ENCODE peak calls at places on chromosome 21, in seven cellular contexts. P, I, V, U, K, S and L are unnamed samples.

GRCh38 chr21:37903396-37903795 is 12.9 kb downstream of the KCNJ6 start:
- DNase-seq in S (no peak), I (no peak), U (no peak), P (no peak), K (no peak), V (no peak), L (no peak)

GRCh38 chr21:37172646-37173045 is 94.5 kb downstream of the VPS26C start:
- DNase-seq in S (no peak), V (no peak), P (no peak), I (no peak), U (no peak), K (no peak), L (no peak)

GRCh38 chr21:43269461-43269860 is 100.7 kb downstream of the CRYAA start:
- DNase-seq in S (peak; percentile 41), P (no peak), I (no peak), V (no peak), U (no peak), K (no peak), L (no peak)

GRCh38 chr21:43015906-43016540 is 41.7 kb downstream of the PKNOX1 start:
- DNase-seq in U (no peak), P (peak; percentile 57), V (no peak), S (no peak), K (no peak), I (no peak), L (no peak)

GRCh38 chr21:38422067-38422466 is 76.2 kb downstream of the ERG start:
- DNase-seq in I (no peak), P (no peak), U (no peak), V (no peak), K (no peak), S (no peak), L (no peak)

GRCh38 chr21:34796518-34797201 is 127.9 kb downstream of the CLIC6 start:
- DNase-seq in P (no peak), S (no peak), U (no peak), V (no peak), I (peak; percentile 63), K (no peak), L (peak; percentile 72)

GRCh38 chr21:34989337-34990151 is 59.6 kb downstream of the RUNX1 start:
- DNase-seq in U (no peak), V (no peak), S (no peak), I (no peak), K (no peak), P (no peak), L (no peak)

GRCh38 chr21:34582506-34583150 is 32.3 kb downstream of the RCAN1 start:
- DNase-seq in S (peak; percentile 31), P (peak; percentile 17), K (no peak), I (peak; percentile 37), V (peak; percentile 37), U (no peak), L (no peak)

GRCh38 chr21:45973475-45974072 is 8.0 kb upstream of the COL6A1 start:
- DNase-seq in P (peak; percentile 90), K (no peak), S (peak; percentile 72), V (peak; percentile 83), U (no peak), I (peak; percentile 49), L (peak; percentile 35)

GRCh38 chr21:16587671-16588379 is 858.0 kb downstream of the USP25 start:
- DNase-seq in P (peak; percentile 52), S (no peak), K (no peak), V (no peak), U (no peak), I (no peak), L (no peak)

GRCh38 chr21:46153259-46154154 is 1.9 kb downstream of the FTCD start:
- DNase-seq in U (peak; percentile 29), I (peak; percentile 54), V (no peak), S (peak; percentile 92), P (peak; percentile 92), K (no peak), L (no peak)

GRCh38 chr21:30194701-30195299 is 21.1 kb downstream of the CLDN8 start:
- DNase-seq in S (peak; percentile 53), U (no peak), V (peak; percentile 11), P (peak; percentile 18), I (peak; percentile 10), K (no peak), L (no peak)

GRCh38 chr21:37682908-37683307 is 233.3 kb downstream of the KCNJ6 start:
- DNase-seq in V (no peak), S (no peak), I (no peak), P (no peak), K (no peak), U (no peak), L (no peak)

GRCh38 chr21:17688912-17689874 is 76.5 kb upstream of the BTG3 start:
- DNase-seq in P (no peak), K (no peak), U (no peak), I (peak; percentile 33), S (peak; percentile 44), V (no peak), L (peak; percentile 4)

GRCh38 chr21:46117586-46118304 is 19.8 kb downstream of the COL6A2 start:
- DNase-seq in P (peak; percentile 32), V (no peak), S (no peak), K (no peak), I (no peak), U (no peak), L (no peak)

GRCh38 chr21:22211943-22212342 is 1213.7 kb downstream of the NCAM2 start:
- DNase-seq in P (no peak), V (no peak), K (no peak), S (peak; percentile 23), U (no peak), I (no peak), L (no peak)

GRCh38 chr21:42614391-42614790 is 39.0 kb upstream of the PDE9A start:
- DNase-seq in K (no peak), S (no peak), U (no peak), I (no peak), P (no peak), V (no peak), L (no peak)

GRCh38 chr21:31948681-31949080 is 75.9 kb downstream of the HUNK start:
- DNase-seq in I (no peak), P (no peak), U (no peak), K (no peak), V (no peak), S (no peak), L (no peak)

GRCh38 chr21:31752352-31752751 is 20.4 kb upstream of the SCAF4 start:
- DNase-seq in U (no peak), V (no peak), P (no peak), S (no peak), I (no peak), K (no peak), L (no peak)

GRCh38 chr21:35953570-35953969 is 106.8 kb downstream of the SETD4 start:
- DNase-seq in S (no peak), V (no peak), U (no peak), I (peak; percentile 95), K (no peak), P (no peak), L (no peak)

GRCh38 chr21:42193131-42193671 is 25.7 kb upstream of the ABCG1 start:
- DNase-seq in V (no peak), S (no peak), K (no peak), I (no peak), U (no peak), P (no peak), L (no peak)

GRCh38 chr21:18801468-18801867 is 397.9 kb upstream of the TMPRSS15 start:
- DNase-seq in P (peak; percentile 1), V (peak; percentile 4), S (no peak), I (no peak), K (no peak), U (no peak), L (no peak)

GRCh38 chr21:27713159-27714109 is 746.5 kb upstream of the ADAMTS5 start:
- DNase-seq in P (no peak), K (no peak), I (no peak), U (no peak), S (no peak), V (no peak), L (no peak)

GRCh38 chr21:34122047-34122446 is 48.7 kb downstream of the MRPS6 start:
- DNase-seq in I (no peak), V (no peak), S (no peak), U (no peak), K (no peak), P (no peak), L (no peak)

GRCh38 chr21:35417762-35418161 is 368.7 kb upstream of the RUNX1 start:
- DNase-seq in S (no peak), K (no peak), V (no peak), I (no peak), U (no peak), P (no peak), L (no peak)

GRCh38 chr21:41139951-41140350 is 28.0 kb upstream of the BACE2 start:
- DNase-seq in S (no peak), K (no peak), P (no peak), V (no peak), I (no peak), U (no peak), L (no peak)
- TF ChIP-seq JUND in S (no peak), K (no peak), P (no peak), V (no peak), I (no peak), U (no peak), L (no peak)

GRCh38 chr21:44395260-44395659 is 41.8 kb downstream of the TRPM2 start:
- DNase-seq in U (no peak), K (no peak), V (no peak), S (no peak), I (no peak), P (peak; percentile 24), L (no peak)
- TF ChIP-seq JUND in U (no peak), K (no peak), V (no peak), S (no peak), I (no peak), P (no peak), L (no peak)

DNA sequence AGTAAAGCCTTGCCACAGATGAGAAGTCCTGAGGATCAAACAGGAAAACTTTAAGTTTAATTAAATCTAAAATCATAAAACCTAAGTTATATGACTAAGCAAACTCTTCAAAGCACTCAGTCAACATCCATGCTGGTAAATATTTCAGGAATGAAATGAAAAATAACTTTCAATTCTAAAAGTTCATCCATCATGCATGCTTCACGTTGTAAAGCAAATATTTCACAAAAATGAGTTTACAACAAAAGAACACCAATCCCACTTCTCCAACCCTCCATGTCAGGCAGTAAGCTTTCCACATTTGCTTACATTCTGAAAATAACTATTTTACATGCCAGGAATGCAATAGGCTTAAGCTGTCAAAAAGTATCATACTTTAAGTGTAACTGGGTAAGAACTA is 16.8 kb downstream of the APP start:
- DNase-seq in I (no peak), S (no peak), K (no peak), P (no peak), V (no peak), U (no peak), L (no peak)
- TF ChIP-seq JUND in I (no peak), S (no peak), K (no peak), P (no peak), V (no peak), U (no peak), L (no peak)

DNA sequence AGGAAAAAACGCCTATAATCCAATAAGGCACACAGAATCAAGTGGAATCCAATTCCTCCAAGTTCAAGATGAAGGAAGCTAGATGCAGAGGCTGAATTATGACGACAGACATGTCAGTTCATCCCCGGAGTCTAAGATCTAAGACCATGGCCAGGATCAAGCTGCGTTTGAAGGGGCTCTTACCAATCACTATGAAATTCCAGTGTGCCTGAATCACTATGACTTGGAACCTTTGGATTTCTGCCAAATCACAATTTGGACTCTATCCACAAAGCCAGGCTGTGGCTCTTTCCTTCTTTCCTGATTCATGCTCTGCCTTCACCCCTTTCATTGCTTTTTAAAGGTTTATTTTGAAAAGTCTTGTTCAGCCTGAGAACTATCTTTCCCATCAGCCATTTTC is 17.1 kb downstream of the OLIG2 start:
- DNase-seq in I (no peak), V (no peak), K (no peak), U (no peak), S (no peak), P (no peak), L (peak; percentile 50)
- TF ChIP-seq JUND in I (no peak), V (no peak), K (no peak), U (no peak), S (no peak), P (peak; percentile 61), L (peak; percentile 31)